ENCODE peak calls at places on chromosomes 12 and 14, in seven cellular contexts. P, N, Q, B, J, C and U are unnamed samples.

GRCh38 chr12:28063355-28063885 is 90.9 kb upstream of the PTHLH start:
- DNase-seq in P (no peak), N (no peak), Q (no peak), B (no peak), J (no peak), C (no peak), U (no peak)

GRCh38 chr12:58640314-58640713 is 280.0 kb downstream of the LRIG3 start:
- DNase-seq in P (no peak), N (no peak), Q (no peak), B (no peak), J (no peak), C (no peak), U (no peak)

GRCh38 chr12:52369220-52369619 is 1.9 kb upstream of the KRT85 start:
- DNase-seq in P (no peak), N (no peak), Q (no peak), B (no peak), J (no peak), C (no peak), U (no peak)

GRCh38 chr12:54394281-54394719 is 9.8 kb upstream of the ZNF385A start:
- DNase-seq in P (peak), N (no peak), Q (no peak), B (peak), J (no peak), C (no peak), U (no peak)

GRCh38 chr14:25944020-25944419 is 653.8 kb downstream of the NOVA1 start:
- DNase-seq in P (no peak), N (no peak), Q (no peak), B (no peak), J (no peak), C (no peak), U (no peak)

GRCh38 chr12:38919191-38919590 is 13.8 kb upstream of the CPNE8 start:
- DNase-seq in P (no peak), N (no peak), Q (no peak), B (no peak), J (no peak), C (no peak), U (no peak)

GRCh38 chr12:14157129-14157747 is 175.8 kb upstream of the GRIN2B start:
- DNase-seq in P (no peak), N (no peak), Q (no peak), B (no peak), J (no peak), C (no peak), U (no peak)

GRCh38 chr14:50340945-50341344 is 28.8 kb downstream of the DMAC2L start:
- DNase-seq in P (no peak), N (no peak), Q (no peak), B (no peak), J (no peak), C (no peak), U (no peak)

GRCh38 chr12:11553871-11554533 is 95.5 kb upstream of the ETV6 start:
- DNase-seq in P (peak), N (peak), Q (no peak), B (peak), J (no peak), C (peak), U (no peak)

GRCh38 chr12:122473543-122474323 is 27.0 kb downstream of the ZCCHC8 start:
- DNase-seq in P (no peak), N (no peak), Q (no peak), B (no peak), J (peak), C (no peak), U (no peak)

GRCh38 chr14:21748869-21749303 is 75.3 kb upstream of the OR4E1 start:
- DNase-seq in P (peak), N (no peak), Q (peak), B (peak), J (no peak), C (peak), U (no peak)

GRCh38 chr12:63068857-63069442 is 82.1 kb downstream of the AVPR1A start:
- DNase-seq in P (peak), N (peak), Q (no peak), B (peak), J (no peak), C (peak), U (no peak)

GRCh38 chr14:105305769-105306168 is 5.0 kb upstream of the BRF1 start:
- DNase-seq in P (no peak), N (no peak), Q (no peak), B (no peak), J (no peak), C (no peak), U (no peak)

GRCh38 chr12:14907953-14908352 is 22.3 kb upstream of the MGP start:
- DNase-seq in P (no peak), N (no peak), Q (no peak), B (no peak), J (no peak), C (no peak), U (no peak)

GRCh38 chr12:46370380-46370734 is 2.2 kb downstream of the SLC38A2 start:
- DNase-seq in P (no peak), N (no peak), Q (no peak), B (no peak), J (no peak), C (no peak), U (no peak)

GRCh38 chr12:31000751-31001150 is 72.9 kb upstream of the DDX11 start:
- DNase-seq in P (no peak), N (no peak), Q (no peak), B (no peak), J (no peak), C (no peak), U (no peak)

GRCh38 chr12:10178766-10179165 is at the start of gene TMEM52B:
- DNase-seq in P (no peak), N (no peak), Q (no peak), B (no peak), J (no peak), C (no peak), U (no peak)

GRCh38 chr14:68695326-68695768 is 97.5 kb downstream of the ZFP36L1 start:
- DNase-seq in P (peak), N (peak), Q (no peak), B (peak), J (no peak), C (no peak), U (peak)

GRCh38 chr12:123512838-123513665 is 20.5 kb downstream of the RILPL1 start:
- DNase-seq in P (no peak), N (no peak), Q (no peak), B (no peak), J (no peak), C (no peak), U (no peak)

GRCh38 chr12:123520567-123521474 is 12.7 kb downstream of the RILPL1 start:
- DNase-seq in P (no peak), N (no peak), Q (no peak), B (no peak), J (no peak), C (no peak), U (no peak)

GRCh38 chr12:123513805-123514204 is 19.7 kb downstream of the RILPL1 start:
- DNase-seq in P (no peak), N (no peak), Q (no peak), B (no peak), J (no peak), C (no peak), U (no peak)

GRCh38 chr12:123519151-123520001 is 14.1 kb downstream of the RILPL1 start:
- DNase-seq in P (peak), N (no peak), Q (peak), B (peak), J (no peak), C (peak), U (no peak)

GRCh38 chr12:123516221-123516780 is 17.2 kb downstream of the RILPL1 start:
- DNase-seq in P (no peak), N (no peak), Q (no peak), B (no peak), J (no peak), C (no peak), U (no peak)
- TF ChIP-seq CTCF in P (no peak), N (no peak), Q (no peak), B (no peak), J (no peak), C (no peak), U (no peak)

DNA sequence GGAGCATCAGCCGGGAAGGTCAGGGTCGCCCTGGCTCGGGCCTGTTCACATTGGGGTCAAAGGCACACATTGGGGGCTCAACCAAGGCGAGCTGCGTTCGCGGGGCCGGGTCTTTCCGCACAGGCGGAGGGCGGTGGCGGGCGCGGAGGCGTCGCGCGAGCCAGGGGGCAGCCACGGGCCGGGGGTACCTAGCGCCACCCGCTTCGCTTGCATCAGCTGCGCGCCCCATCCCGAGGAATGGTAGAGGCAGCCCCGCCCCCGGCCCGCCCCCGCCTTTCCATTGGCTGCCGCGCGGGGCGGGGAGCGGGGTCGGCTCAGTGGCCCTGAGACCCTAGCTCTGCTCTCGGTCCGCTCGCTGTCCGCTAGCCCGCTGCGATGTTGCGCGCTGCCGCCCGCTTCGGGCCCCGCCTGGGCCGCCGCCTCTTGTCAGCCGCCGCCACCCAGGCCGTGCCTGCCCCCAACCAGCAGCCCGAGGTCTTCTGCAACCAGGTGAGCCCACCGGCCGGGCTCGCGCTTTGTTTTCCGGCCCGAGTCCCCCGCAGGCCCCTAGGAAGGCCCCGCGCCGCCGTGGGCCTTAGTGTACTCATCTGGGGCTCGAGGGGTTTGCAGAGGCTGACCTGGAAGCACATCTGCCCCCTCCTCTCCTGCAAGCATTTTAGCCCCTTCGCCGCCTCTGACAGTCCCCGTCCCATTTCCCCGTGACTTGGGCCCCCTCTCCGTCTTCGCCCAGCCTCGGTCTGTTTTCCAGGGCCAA is at the start of gene ALDH2:
- DNase-seq in P (peak), N (no peak), Q (peak), B (peak), J (peak), C (peak), U (no peak)
- TF ChIP-seq CTCF in P (no peak), N (no peak), Q (no peak), B (peak), J (no peak), C (no peak), U (no peak)

DNA sequence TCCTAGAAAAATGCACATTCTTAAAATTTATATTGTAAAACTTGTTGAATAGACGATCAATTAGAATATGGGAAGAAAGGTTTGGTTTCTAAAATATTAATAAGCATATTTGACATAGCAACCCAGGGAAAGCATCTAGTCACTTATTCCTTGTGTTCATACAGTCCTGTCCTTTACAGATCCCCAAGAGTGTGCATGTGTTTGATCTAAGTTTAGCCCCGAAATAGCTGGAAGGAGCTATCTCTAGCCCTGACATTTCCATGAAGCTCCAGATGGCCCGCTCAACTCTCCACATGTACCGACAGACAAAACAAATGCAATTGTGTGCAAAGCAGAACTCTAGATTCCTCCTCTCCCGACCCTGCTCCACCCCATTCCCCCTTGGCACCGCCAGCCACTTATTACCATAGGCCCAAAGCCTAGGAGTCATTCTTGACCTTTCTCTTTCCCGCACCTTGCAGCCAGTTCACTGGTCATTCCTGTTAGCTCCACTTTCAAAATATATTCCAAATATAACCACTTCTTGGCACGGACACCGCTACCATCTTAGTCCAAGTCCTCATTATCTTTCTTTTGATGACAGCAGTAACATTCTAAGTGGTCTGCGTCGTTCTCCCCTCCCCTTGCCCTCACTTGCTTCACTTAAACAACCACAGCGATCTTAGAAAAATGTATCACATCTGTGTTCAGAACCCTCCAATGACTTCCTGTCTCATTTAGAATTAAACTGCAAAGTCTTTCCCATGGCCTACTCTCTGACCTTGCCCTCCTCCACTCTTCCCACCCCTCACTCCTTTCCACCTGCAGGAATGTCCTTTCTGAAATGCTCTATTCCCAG is 45.5 kb upstream of the GZMB start:
- DNase-seq in P (no peak), N (no peak), Q (no peak), B (no peak), J (no peak), C (no peak), U (peak)
- TF ChIP-seq CTCF in P (peak), N (no peak), Q (no peak), B (no peak), J (no peak), C (no peak), U (peak)

GRCh38 chr12:6872073-6873048 is 742 bp downstream of the SPSB2 start:
- DNase-seq in P (peak), N (no peak), Q (peak), B (peak), J (peak), C (peak), U (peak)

GRCh38 chr12:6868211-6869048 is 1.1 kb downstream of the TPI1 start:
- DNase-seq in P (no peak), N (no peak), Q (no peak), B (no peak), J (no peak), C (no peak), U (no peak)

GRCh38 chr12:6871052-6871957 is 1.8 kb downstream of the SPSB2 start:
- DNase-seq in P (peak), N (no peak), Q (peak), B (no peak), J (no peak), C (no peak), U (no peak)

GRCh38 chr12:6869049-6870021 is 2.0 kb downstream of the TPI1 start:
- DNase-seq in P (peak), N (no peak), Q (peak), B (peak), J (peak), C (peak), U (peak)

GRCh38 chr12:6873094-6874006 is at the start of gene SPSB2:
- DNase-seq in P (peak), N (peak), Q (peak), B (peak), J (peak), C (peak), U (peak)
- TF ChIP-seq CTCF in P (no peak), N (no peak), Q (no peak), B (no peak), J (no peak), C (no peak), U (no peak)

DNA sequence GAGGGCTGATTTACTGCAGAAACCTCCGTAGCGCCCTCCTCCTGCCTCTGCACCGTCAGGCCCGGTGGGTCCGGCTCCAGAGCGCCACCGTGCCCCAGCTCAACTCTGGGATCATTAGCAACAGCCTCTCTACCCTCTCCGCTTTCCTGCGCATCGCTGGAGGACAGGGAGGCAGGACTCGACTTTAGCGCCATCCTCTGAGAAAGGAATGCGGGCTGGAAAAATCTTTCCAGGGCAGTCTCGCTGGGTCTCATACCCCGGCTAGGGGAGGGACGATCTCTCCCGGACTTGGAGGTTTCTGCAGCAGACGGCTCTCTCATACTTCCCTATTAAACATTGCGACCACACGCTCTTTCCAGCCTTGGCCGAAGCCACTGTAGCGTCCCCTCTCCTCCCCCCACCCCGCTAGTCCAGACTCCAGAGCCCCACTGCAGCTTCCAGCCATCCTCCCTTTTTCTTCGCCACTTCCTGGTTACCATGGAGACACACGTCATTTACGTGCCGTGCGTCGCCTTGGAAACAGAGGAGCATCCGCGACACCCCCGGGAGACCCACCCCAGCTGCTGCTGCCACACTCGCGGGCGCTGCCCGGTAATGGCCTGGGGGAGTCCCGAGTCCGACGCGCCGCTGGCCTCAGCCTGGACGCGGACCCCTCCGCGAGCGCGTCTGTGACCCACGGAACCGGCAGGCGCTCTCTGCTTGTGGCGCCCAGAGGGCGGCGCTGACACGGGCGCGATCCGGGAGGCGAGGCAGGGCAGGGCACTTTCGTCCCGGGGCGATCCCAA is at the start of gene CCDC184:
- DNase-seq in P (peak), N (peak), Q (peak), B (no peak), J (peak), C (peak), U (peak)
- TF ChIP-seq CTCF in P (peak), N (peak), Q (no peak), B (peak), J (peak), C (no peak), U (peak)

GRCh38 chr12:117213295-117213808 is 23.1 kb upstream of the FBXO21 start:
- DNase-seq in P (no peak), N (no peak), Q (no peak), B (no peak), J (no peak), C (no peak), U (no peak)

GRCh38 chr12:117210266-117210918 is 20.1 kb upstream of the FBXO21 start:
- DNase-seq in P (no peak), N (no peak), Q (no peak), B (no peak), J (no peak), C (no peak), U (no peak)

GRCh38 chr12:117209626-117210025 is 19.4 kb upstream of the FBXO21 start:
- DNase-seq in P (no peak), N (no peak), Q (no peak), B (no peak), J (no peak), C (no peak), U (no peak)

GRCh38 chr12:117214797-117215196 is 24.5 kb upstream of the FBXO21 start:
- DNase-seq in P (no peak), N (no peak), Q (no peak), B (no peak), J (no peak), C (no peak), U (no peak)

DNA sequence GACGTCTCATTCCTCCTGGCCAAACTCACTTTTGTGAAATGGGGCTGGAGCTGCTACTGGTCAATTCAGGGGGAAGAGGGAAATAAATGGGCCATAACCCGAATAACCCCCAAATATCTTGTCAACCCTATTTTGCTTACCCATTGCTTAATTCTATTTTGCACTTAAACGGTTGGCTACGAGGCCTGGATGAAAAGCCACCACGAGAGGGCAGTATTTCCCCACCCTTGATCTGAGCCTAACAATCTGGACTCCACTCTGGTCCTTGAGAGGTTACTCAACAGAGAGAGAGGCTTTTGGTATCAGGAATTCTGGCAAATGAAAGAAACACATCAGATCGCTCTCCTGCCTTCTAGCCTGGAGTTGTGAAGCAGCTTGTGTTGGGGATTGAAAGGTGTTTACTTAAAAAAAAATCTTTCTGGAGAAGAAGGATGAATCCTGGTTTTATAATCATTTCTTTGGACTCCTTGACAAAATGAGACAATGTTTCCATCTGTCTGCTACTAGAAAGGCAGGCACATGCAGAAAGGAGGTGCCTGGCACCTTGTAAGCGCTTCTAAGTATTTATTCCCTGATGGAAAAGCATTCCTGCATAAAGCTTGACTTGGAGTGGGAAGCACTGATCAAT is 22.4 kb upstream of the FBXO21 start:
- DNase-seq in P (peak), N (peak), Q (peak), B (peak), J (peak), C (peak), U (peak)
- TF ChIP-seq CTCF in P (peak), N (peak), Q (peak), B (peak), J (peak), C (peak), U (peak)